ENCODE peak calls at places on chromosome 2, in four cellular contexts. V, D, K and L are unnamed samples.

GRCh38 chr2:216306868-216307267 is 65.4 kb downstream of the MARCHF4 start:
- DNase-seq in V (no peak), D (no peak), K (no peak), L (no peak)

GRCh38 chr2:197450485-197450884 is 2.9 kb upstream of the COQ10B start:
- DNase-seq in V (no peak), D (no peak), K (no peak), L (no peak)

GRCh38 chr2:39849982-39850526 is 71.0 kb upstream of the THUMPD2 start:
- DNase-seq in V (no peak), D (no peak), K (peak), L (no peak)

GRCh38 chr2:127217470-127218325 is 2.4 kb downstream of the CYP27C1 start:
- DNase-seq in V (peak), D (no peak), K (no peak), L (no peak)

GRCh38 chr2:46486441-46486840 is 7.1 kb downstream of the TMEM247 start:
- DNase-seq in V (no peak), D (no peak), K (no peak), L (no peak)

GRCh38 chr2:128285329-128285931 is 33.2 kb downstream of the HS6ST1 start:
- DNase-seq in V (no peak), D (no peak), K (no peak), L (no peak)

GRCh38 chr2:55887351-55887750 is 36.2 kb downstream of the EFEMP1 start:
- DNase-seq in V (no peak), D (peak), K (no peak), L (no peak)

GRCh38 chr2:182921234-182921633 is 54.8 kb upstream of the FRZB start:
- DNase-seq in V (no peak), D (no peak), K (no peak), L (no peak)

GRCh38 chr2:26462100-26462499 is 15.8 kb downstream of the OTOF start:
- DNase-seq in V (no peak), D (no peak), K (no peak), L (no peak)

GRCh38 chr2:72144412-72144745 is 3.3 kb downstream of the CYP26B1 start:
- DNase-seq in V (no peak), D (no peak), K (no peak), L (no peak)

GRCh38 chr2:20744366-20745335 is 77.7 kb downstream of the GDF7 start:
- DNase-seq in V (no peak), D (no peak), K (no peak), L (no peak)

DNA sequence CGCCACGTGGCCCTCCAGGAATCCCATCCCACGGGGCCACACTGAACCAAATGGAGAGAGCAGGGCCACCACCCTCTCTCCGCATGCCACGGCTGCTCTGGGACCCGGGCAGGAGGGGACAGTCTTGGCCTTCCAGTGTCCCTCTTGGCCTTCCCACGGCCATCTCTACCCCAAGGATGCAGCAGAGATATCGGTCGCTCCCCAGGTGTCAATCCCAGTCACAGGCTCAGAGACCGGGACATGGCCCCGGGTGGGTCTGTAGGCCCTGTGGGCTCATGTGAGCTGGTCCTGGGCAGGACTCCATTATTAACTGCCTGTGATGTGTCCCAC is 15.3 kb downstream of the CAPN10 start:
- DNase-seq in V (no peak), D (no peak), K (no peak), L (no peak)
- TF ChIP-seq MAZ in V (no peak), D (no peak), K (no peak), L (no peak)

GRCh38 chr2:67514515-67514914 is 117.4 kb downstream of the ETAA1 start:
- DNase-seq in V (no peak), D (peak), K (no peak), L (no peak)
- TF ChIP-seq MAZ in V (no peak), D (no peak), K (no peak), L (no peak)

GRCh38 chr2:170813611-170814550 is 2.8 kb upstream of the GAD1 start:
- DNase-seq in V (peak), D (peak), K (peak), L (peak)
- TF ChIP-seq MAZ in V (no peak), D (no peak), K (no peak), L (no peak)

DNA sequence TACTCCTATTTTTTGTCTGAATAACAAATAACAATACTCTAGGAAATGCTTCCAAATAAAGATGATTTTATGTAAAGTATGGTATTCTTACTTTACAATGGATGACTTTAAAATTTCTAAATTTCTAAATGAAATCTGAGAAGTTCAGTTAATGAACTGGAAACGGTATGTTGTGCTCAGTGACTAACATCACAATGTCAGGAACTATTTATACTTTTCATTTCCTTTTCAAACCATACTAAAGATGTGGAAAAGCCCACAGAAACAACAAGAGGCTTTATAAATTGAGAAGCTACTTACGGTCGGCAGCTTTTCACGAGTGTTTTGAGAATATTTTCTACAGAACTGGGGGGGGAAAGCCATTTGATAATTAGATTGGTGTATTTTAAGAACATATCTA is 31.1 kb downstream of the PSME4 start:
- DNase-seq in V (no peak), D (peak), K (no peak), L (no peak)
- TF ChIP-seq MAZ in V (no peak), D (no peak), K (no peak), L (no peak)

GRCh38 chr2:85602476-85603234 is at the start of gene TMEM150A:
- DNase-seq in V (peak), D (peak), K (peak), L (peak)

GRCh38 chr2:85600235-85600575 is 2.3 kb downstream of the TMEM150A start:
- DNase-seq in V (no peak), D (no peak), K (no peak), L (no peak)

GRCh38 chr2:85599468-85600234 is 2.8 kb downstream of the TMEM150A start:
- DNase-seq in V (no peak), D (no peak), K (no peak), L (no peak)

GRCh38 chr2:85600951-85601770 is 1.3 kb downstream of the TMEM150A start:
- DNase-seq in V (no peak), D (no peak), K (no peak), L (no peak)

DNA sequence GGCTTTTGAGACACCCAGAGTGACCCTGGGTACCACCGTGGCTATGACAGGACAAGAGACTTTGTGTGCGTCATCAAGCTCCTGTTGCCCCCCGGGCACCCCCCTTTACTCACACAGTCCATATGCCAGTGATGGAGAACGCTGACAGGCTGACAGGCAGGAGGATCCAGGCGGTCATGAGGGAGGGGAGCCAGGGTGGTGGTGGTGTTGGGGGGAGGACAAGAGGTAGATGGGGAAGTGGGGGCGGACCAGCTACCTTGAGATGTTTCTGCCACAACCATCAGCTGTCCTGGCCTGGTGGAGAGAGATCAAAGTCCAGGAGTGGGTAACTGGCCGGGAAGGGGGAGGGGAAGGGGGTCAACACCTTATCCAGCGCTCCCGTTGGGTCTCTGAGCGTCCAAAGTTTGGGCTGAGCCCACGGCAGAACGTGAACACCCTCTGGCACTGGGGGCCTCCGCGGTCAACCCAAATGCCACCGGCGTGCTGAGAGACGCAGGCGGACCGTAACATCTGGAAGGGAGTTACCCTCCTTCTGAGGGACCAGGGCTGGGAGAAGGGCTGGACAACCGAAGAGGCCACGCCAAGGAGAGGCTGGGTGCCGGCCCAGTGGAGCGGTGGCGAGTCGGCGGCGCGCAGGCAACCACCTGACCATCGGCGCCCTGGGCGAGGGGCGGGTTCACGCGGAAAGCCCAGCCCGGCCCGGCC is 575 bp downstream of the TMEM150A start:
- DNase-seq in V (peak), D (no peak), K (peak), L (no peak)
- TF ChIP-seq MAZ in V (no peak), D (no peak), K (no peak), L (no peak)